ENCODE peak calls at places on chromosomes 11 and 22, in five cellular contexts. One of them, this sample, is unnamed.

GRCh38 chr11:120827820-120828219 is 196.1 kb upstream of the TBCEL start:
- DNase-seq in activated B cell treated with CpG ODN at 0.5 μM for 24 hours: no peak
- DNase-seq in fibroblast of lung: no peak
- DNase-seq in cardiac muscle cell: no peak
- DNase-seq in HCT116: no peak
- DNase-seq in this sample: no peak

GRCh38 chr11:69923641-69924307 is 104.6 kb upstream of the FGF3 start:
- DNase-seq in activated B cell treated with CpG ODN at 0.5 μM for 24 hours: no peak
- DNase-seq in fibroblast of lung: no peak
- DNase-seq in cardiac muscle cell: no peak
- DNase-seq in HCT116: no peak
- DNase-seq in this sample: no peak

GRCh38 chr11:61870429-61871039 is 20.8 kb downstream of the FADS3 start:
- DNase-seq in activated B cell treated with CpG ODN at 0.5 μM for 24 hours: no peak
- DNase-seq in fibroblast of lung: no peak
- DNase-seq in cardiac muscle cell: no peak
- DNase-seq in HCT116: no peak
- DNase-seq in this sample: no peak

GRCh38 chr11:76551400-76551799 is 106.6 kb downstream of the EMSY start:
- DNase-seq in activated B cell treated with CpG ODN at 0.5 μM for 24 hours: no peak
- DNase-seq in fibroblast of lung: no peak
- DNase-seq in cardiac muscle cell: no peak
- DNase-seq in HCT116: no peak
- DNase-seq in this sample: no peak

GRCh38 chr11:79762271-79762935 is 321.6 kb upstream of the TENM4 start:
- DNase-seq in activated B cell treated with CpG ODN at 0.5 μM for 24 hours: no peak
- DNase-seq in fibroblast of lung: no peak
- DNase-seq in cardiac muscle cell: peak; percentile 52
- DNase-seq in HCT116: no peak
- DNase-seq in this sample: no peak

GRCh38 chr11:69308936-69309799 is 15.2 kb downstream of the MYEOV start:
- DNase-seq in activated B cell treated with CpG ODN at 0.5 μM for 24 hours: peak; percentile 11
- DNase-seq in fibroblast of lung: no peak
- DNase-seq in cardiac muscle cell: no peak
- DNase-seq in HCT116: no peak
- DNase-seq in this sample: no peak

GRCh38 chr11:13003726-13004493 is 5.2 kb upstream of the RASSF10 start:
- DNase-seq in activated B cell treated with CpG ODN at 0.5 μM for 24 hours: no peak
- DNase-seq in fibroblast of lung: peak; percentile 94
- DNase-seq in cardiac muscle cell: no peak
- DNase-seq in HCT116: no peak
- DNase-seq in this sample: no peak

GRCh38 chr11:102637731-102638130 is 12.6 kb upstream of the MMP20 start:
- DNase-seq in activated B cell treated with CpG ODN at 0.5 μM for 24 hours: no peak
- DNase-seq in fibroblast of lung: no peak
- DNase-seq in cardiac muscle cell: no peak
- DNase-seq in HCT116: no peak
- DNase-seq in this sample: no peak

GRCh38 chr11:63666874-63667273 is 4.3 kb downstream of the ATL3 start:
- DNase-seq in activated B cell treated with CpG ODN at 0.5 μM for 24 hours: no peak
- DNase-seq in fibroblast of lung: peak; percentile 53
- DNase-seq in cardiac muscle cell: no peak
- DNase-seq in HCT116: no peak
- DNase-seq in this sample: no peak

GRCh38 chr22:25069758-25070461 is 117.4 kb downstream of the KIAA1671 start:
- DNase-seq in activated B cell treated with CpG ODN at 0.5 μM for 24 hours: no peak
- DNase-seq in fibroblast of lung: no peak
- DNase-seq in cardiac muscle cell: peak; percentile 46
- DNase-seq in HCT116: no peak
- DNase-seq in this sample: no peak

GRCh38 chr11:105621985-105622384 is 12.1 kb downstream of the GRIA4 start:
- DNase-seq in activated B cell treated with CpG ODN at 0.5 μM for 24 hours: no peak
- DNase-seq in fibroblast of lung: no peak
- DNase-seq in cardiac muscle cell: no peak
- DNase-seq in HCT116: no peak
- DNase-seq in this sample: no peak

GRCh38 chr11:113419426-113420003 is 31.9 kb downstream of the ANKK1 start:
- DNase-seq in activated B cell treated with CpG ODN at 0.5 μM for 24 hours: no peak
- DNase-seq in fibroblast of lung: no peak
- DNase-seq in cardiac muscle cell: peak; percentile 34
- DNase-seq in HCT116: no peak
- DNase-seq in this sample: no peak

GRCh38 chr11:96246718-96247540 is 96.1 kb downstream of the MAML2 start:
- DNase-seq in activated B cell treated with CpG ODN at 0.5 μM for 24 hours: no peak
- DNase-seq in fibroblast of lung: peak; percentile 88
- DNase-seq in cardiac muscle cell: no peak
- DNase-seq in HCT116: peak; percentile 63
- DNase-seq in this sample: no peak

GRCh38 chr22:36865346-36865745 is 4.5 kb downstream of the NCF4 start:
- DNase-seq in activated B cell treated with CpG ODN at 0.5 μM for 24 hours: peak; percentile 32
- DNase-seq in fibroblast of lung: peak; percentile 10
- DNase-seq in cardiac muscle cell: peak; percentile 61
- DNase-seq in HCT116: no peak
- DNase-seq in this sample: no peak

GRCh38 chr11:100484948-100485347 is 202.1 kb upstream of the ARHGAP42 start:
- DNase-seq in activated B cell treated with CpG ODN at 0.5 μM for 24 hours: no peak
- DNase-seq in fibroblast of lung: no peak
- DNase-seq in cardiac muscle cell: no peak
- DNase-seq in HCT116: no peak
- DNase-seq in this sample: no peak

GRCh38 chr22:47102648-47103047 is 340.2 kb downstream of the TBC1D22A start:
- DNase-seq in activated B cell treated with CpG ODN at 0.5 μM for 24 hours: no peak
- DNase-seq in fibroblast of lung: no peak
- DNase-seq in cardiac muscle cell: no peak
- DNase-seq in HCT116: no peak
- DNase-seq in this sample: no peak

GRCh38 chr22:24731786-24732185 is 42.7 kb downstream of the PIWIL3 start:
- DNase-seq in activated B cell treated with CpG ODN at 0.5 μM for 24 hours: no peak
- DNase-seq in fibroblast of lung: no peak
- DNase-seq in cardiac muscle cell: no peak
- DNase-seq in HCT116: no peak
- DNase-seq in this sample: no peak

GRCh38 chr11:6705905-6706535 is 22.9 kb upstream of the MRPL17 start:
- DNase-seq in activated B cell treated with CpG ODN at 0.5 μM for 24 hours: no peak
- DNase-seq in fibroblast of lung: peak; percentile 37
- DNase-seq in cardiac muscle cell: peak; percentile 69
- DNase-seq in HCT116: no peak
- DNase-seq in this sample: no peak

GRCh38 chr11:72589802-72590761 is 84.1 kb downstream of the PDE2A start:
- DNase-seq in activated B cell treated with CpG ODN at 0.5 μM for 24 hours: peak; percentile 45
- DNase-seq in fibroblast of lung: peak; percentile 10
- DNase-seq in cardiac muscle cell: peak; percentile 77
- DNase-seq in HCT116: no peak
- DNase-seq in this sample: peak; percentile 49

GRCh38 chr11:117828641-117829368 is 4.3 kb upstream of the FXYD2 start:
- DNase-seq in activated B cell treated with CpG ODN at 0.5 μM for 24 hours: peak; percentile 79
- DNase-seq in fibroblast of lung: peak; percentile 86
- DNase-seq in cardiac muscle cell: no peak
- DNase-seq in HCT116: no peak
- DNase-seq in this sample: no peak

GRCh38 chr22:47092896-47093311 is 330.5 kb downstream of the TBC1D22A start:
- DNase-seq in activated B cell treated with CpG ODN at 0.5 μM for 24 hours: no peak
- DNase-seq in fibroblast of lung: peak; percentile 89
- DNase-seq in cardiac muscle cell: no peak
- DNase-seq in HCT116: no peak
- DNase-seq in this sample: no peak

GRCh38 chr11:69499946-69500284 is 18.5 kb downstream of the LINC01488 start:
- DNase-seq in activated B cell treated with CpG ODN at 0.5 μM for 24 hours: no peak
- DNase-seq in fibroblast of lung: no peak
- DNase-seq in cardiac muscle cell: no peak
- DNase-seq in HCT116: no peak
- DNase-seq in this sample: no peak

GRCh38 chr11:88354909-88355308 is 17.4 kb upstream of the CTSC start:
- DNase-seq in activated B cell treated with CpG ODN at 0.5 μM for 24 hours: no peak
- DNase-seq in fibroblast of lung: no peak
- DNase-seq in cardiac muscle cell: no peak
- DNase-seq in HCT116: no peak
- DNase-seq in this sample: no peak

GRCh38 chr11:116506446-116506845 is 266.3 kb downstream of the BUD13 start:
- DNase-seq in activated B cell treated with CpG ODN at 0.5 μM for 24 hours: no peak
- DNase-seq in fibroblast of lung: no peak
- DNase-seq in cardiac muscle cell: no peak
- DNase-seq in HCT116: no peak
- DNase-seq in this sample: no peak

GRCh38 chr11:116507016-116507415 is 265.8 kb downstream of the BUD13 start:
- DNase-seq in activated B cell treated with CpG ODN at 0.5 μM for 24 hours: no peak
- DNase-seq in fibroblast of lung: no peak
- DNase-seq in cardiac muscle cell: no peak
- DNase-seq in HCT116: no peak
- DNase-seq in this sample: no peak

GRCh38 chr11:116504541-116505149 is 268.1 kb downstream of the BUD13 start:
- DNase-seq in activated B cell treated with CpG ODN at 0.5 μM for 24 hours: no peak
- DNase-seq in fibroblast of lung: no peak
- DNase-seq in cardiac muscle cell: no peak
- DNase-seq in HCT116: no peak
- DNase-seq in this sample: no peak

GRCh38 chr11:116503216-116504160 is 269.3 kb downstream of the BUD13 start:
- DNase-seq in activated B cell treated with CpG ODN at 0.5 μM for 24 hours: no peak
- DNase-seq in fibroblast of lung: no peak
- DNase-seq in cardiac muscle cell: no peak
- DNase-seq in HCT116: no peak
- DNase-seq in this sample: no peak

DNA sequence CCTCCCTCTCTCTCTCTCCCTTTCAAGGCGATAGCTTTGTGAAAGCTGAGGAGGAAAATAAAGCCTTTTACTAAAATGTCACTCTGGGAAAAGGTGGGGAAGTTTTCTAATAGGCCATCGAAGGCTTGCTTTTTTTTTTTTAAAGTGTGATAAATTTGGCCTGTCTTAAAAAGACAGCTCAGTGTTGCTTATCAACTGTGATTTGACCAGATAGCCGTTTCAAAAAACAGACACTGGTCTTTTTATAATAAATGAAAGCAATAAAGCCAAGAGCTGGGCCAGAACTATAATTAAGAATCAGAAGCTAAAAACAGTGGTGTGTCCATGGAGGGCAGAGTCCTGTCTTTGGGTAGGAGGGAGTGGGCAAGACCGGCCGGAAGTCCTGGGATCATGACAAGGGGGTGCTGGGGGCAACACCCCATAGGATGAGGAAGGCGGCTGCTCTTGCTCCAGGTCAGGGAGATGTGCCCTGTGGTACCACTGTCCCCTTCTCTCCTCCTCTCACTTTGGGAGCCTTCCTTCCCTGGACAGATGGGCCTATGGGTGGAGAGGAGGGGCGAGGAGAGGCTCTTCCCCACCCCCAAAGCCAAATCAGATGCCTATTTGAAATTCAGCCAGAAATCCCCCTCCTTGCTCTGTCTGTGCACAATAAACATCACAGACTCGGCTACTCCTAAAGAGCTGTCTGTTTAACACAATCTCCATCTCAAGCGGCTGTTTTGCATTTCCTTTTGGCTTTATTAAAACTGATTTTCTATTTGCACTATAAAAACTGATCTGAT is 267.1 kb downstream of the BUD13 start:
- DNase-seq in activated B cell treated with CpG ODN at 0.5 μM for 24 hours: no peak
- DNase-seq in fibroblast of lung: no peak
- DNase-seq in cardiac muscle cell: no peak
- DNase-seq in HCT116: no peak
- DNase-seq in this sample: no peak
- TF ChIP-seq CTCF in activated B cell treated with CpG ODN at 0.5 μM for 24 hours: no peak
- TF ChIP-seq CTCF in fibroblast of lung: no peak
- TF ChIP-seq CTCF in cardiac muscle cell: no peak
- TF ChIP-seq CTCF in HCT116: no peak
- TF ChIP-seq CTCF in this sample: no peak

GRCh38 chr11:129767827-129768226 is 47.8 kb upstream of the TMEM45B start:
- DNase-seq in activated B cell treated with CpG ODN at 0.5 μM for 24 hours: no peak
- DNase-seq in fibroblast of lung: no peak
- DNase-seq in cardiac muscle cell: no peak
- DNase-seq in HCT116: no peak
- DNase-seq in this sample: no peak

GRCh38 chr11:129769059-129769458 is 46.6 kb upstream of the TMEM45B start:
- DNase-seq in activated B cell treated with CpG ODN at 0.5 μM for 24 hours: no peak
- DNase-seq in fibroblast of lung: no peak
- DNase-seq in cardiac muscle cell: no peak
- DNase-seq in HCT116: no peak
- DNase-seq in this sample: no peak

GRCh38 chr11:129768356-129768755 is 47.3 kb upstream of the TMEM45B start:
- DNase-seq in activated B cell treated with CpG ODN at 0.5 μM for 24 hours: no peak
- DNase-seq in fibroblast of lung: peak; percentile 7
- DNase-seq in cardiac muscle cell: no peak
- DNase-seq in HCT116: no peak
- DNase-seq in this sample: no peak

GRCh38 chr11:129770993-129771392 is 44.7 kb upstream of the TMEM45B start:
- DNase-seq in activated B cell treated with CpG ODN at 0.5 μM for 24 hours: no peak
- DNase-seq in fibroblast of lung: no peak
- DNase-seq in cardiac muscle cell: no peak
- DNase-seq in HCT116: no peak
- DNase-seq in this sample: no peak

GRCh38 chr11:129766858-129767604 is 48.6 kb upstream of the TMEM45B start:
- DNase-seq in activated B cell treated with CpG ODN at 0.5 μM for 24 hours: no peak
- DNase-seq in fibroblast of lung: peak; percentile 29
- DNase-seq in cardiac muscle cell: peak; percentile 68
- DNase-seq in HCT116: peak; percentile 44
- DNase-seq in this sample: no peak
- TF ChIP-seq CTCF in activated B cell treated with CpG ODN at 0.5 μM for 24 hours: no peak
- TF ChIP-seq CTCF in fibroblast of lung: peak; percentile 52
- TF ChIP-seq CTCF in cardiac muscle cell: peak; percentile 63
- TF ChIP-seq CTCF in HCT116: peak; percentile 49
- TF ChIP-seq CTCF in this sample: peak; percentile 53

DNA sequence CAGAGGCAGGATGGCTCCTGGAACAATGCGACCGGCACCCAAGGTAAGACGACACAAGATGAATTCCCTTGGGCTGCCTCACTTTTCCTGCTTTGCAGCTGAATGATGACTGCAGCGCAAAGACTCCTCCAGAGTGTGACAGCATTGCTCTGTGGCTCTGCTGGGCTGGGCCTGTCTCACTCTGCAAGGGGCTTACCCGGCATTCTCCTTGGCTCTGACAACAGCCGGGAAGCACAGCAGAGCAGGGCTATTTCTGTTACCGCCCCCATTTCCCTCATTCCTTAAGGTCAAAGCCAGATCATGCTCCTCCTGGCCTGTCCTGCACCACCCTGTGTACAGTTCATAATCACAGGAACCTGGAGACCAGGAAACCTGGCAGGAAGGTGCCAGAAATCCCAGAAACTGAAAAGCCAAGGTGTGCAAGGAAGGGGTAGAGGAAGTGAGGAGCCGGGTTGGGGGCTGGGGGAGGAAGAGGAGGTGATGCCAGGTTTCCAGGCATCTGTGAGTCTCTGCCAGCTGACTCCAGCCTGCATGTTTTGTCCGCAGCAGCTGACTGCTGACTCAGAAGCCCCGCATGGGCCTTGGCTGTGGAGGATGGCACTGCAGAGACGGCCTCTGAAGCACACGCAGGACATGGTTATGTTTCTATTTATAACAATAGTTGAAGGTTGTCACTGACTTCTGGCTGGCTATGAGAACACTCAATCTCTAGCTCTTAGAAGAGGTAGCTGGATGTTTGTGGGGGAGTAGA is 113.6 kb downstream of the MICAL3 start:
- DNase-seq in activated B cell treated with CpG ODN at 0.5 μM for 24 hours: no peak
- DNase-seq in fibroblast of lung: peak; percentile 90
- DNase-seq in cardiac muscle cell: peak; percentile 89
- DNase-seq in HCT116: no peak
- DNase-seq in this sample: no peak
- TF ChIP-seq CTCF in activated B cell treated with CpG ODN at 0.5 μM for 24 hours: no peak
- TF ChIP-seq CTCF in fibroblast of lung: peak; percentile 56
- TF ChIP-seq CTCF in cardiac muscle cell: peak; percentile 54
- TF ChIP-seq CTCF in HCT116: no peak
- TF ChIP-seq CTCF in this sample: peak; percentile 34

GRCh38 chr22:31969789-31970489 is 25.6 kb downstream of the YWHAH start:
- DNase-seq in activated B cell treated with CpG ODN at 0.5 μM for 24 hours: peak; percentile 34
- DNase-seq in fibroblast of lung: peak; percentile 62
- DNase-seq in cardiac muscle cell: peak; percentile 73
- DNase-seq in HCT116: peak; percentile 83
- DNase-seq in this sample: peak; percentile 37
- TF ChIP-seq CTCF in activated B cell treated with CpG ODN at 0.5 μM for 24 hours: no peak
- TF ChIP-seq CTCF in fibroblast of lung: peak; percentile 70
- TF ChIP-seq CTCF in cardiac muscle cell: peak; percentile 72
- TF ChIP-seq CTCF in HCT116: peak; percentile 86
- TF ChIP-seq CTCF in this sample: peak; percentile 64